ENCODE peak calls at places on chromosome 13, in four cellular contexts. E is stomach, U is endothelial cell of umbilical vein, K is ovary. A is an unnamed sample.
A peak's percentile ranks its signal among the peaks of the same experiment; 100 is the strongest.

GRCh38 chr13:63124863-63125262 is 1709.2 kb upstream of the PCDH20 start:
- DNase-seq in E (no peak), U (peak; percentile 29), K (no peak), A (peak; percentile 1)

GRCh38 chr13:87376081-87376480 is 295.1 kb upstream of the SLITRK5 start:
- DNase-seq in E (no peak), U (no peak), K (no peak), A (no peak)

GRCh38 chr13:86870388-86870966 is 800.7 kb upstream of the SLITRK5 start:
- DNase-seq in E (no peak), U (peak; percentile 4), K (no peak), A (peak; percentile 46)

GRCh38 chr13:55160911-55161310 is 1979.8 kb upstream of the PRR20A start:
- DNase-seq in E (no peak), U (no peak), K (no peak), A (no peak)

GRCh38 chr13:26977541-26977940 is 194.1 kb downstream of the USP12 start:
- DNase-seq in E (no peak), U (no peak), K (no peak), A (no peak)

GRCh38 chr13:111612918-111613317 is 292.5 kb downstream of the TEX29 start:
- DNase-seq in E (no peak), U (no peak), K (no peak), A (no peak)

GRCh38 chr13:94599877-94600276 is 1.8 kb upstream of the GPR180 start:
- DNase-seq in E (no peak), U (no peak), K (no peak), A (no peak)

GRCh38 chr13:107817652-107818287 is 397.6 kb downstream of the LIG4 start:
- DNase-seq in E (no peak), U (no peak), K (no peak), A (no peak)

GRCh38 chr13:47087841-47088240 is 191.0 kb upstream of the HTR2A start:
- DNase-seq in E (no peak), U (no peak), K (no peak), A (no peak)

GRCh38 chr13:36536546-36536945 is 104.3 kb downstream of the CCNA1 start:
- DNase-seq in E (no peak), U (no peak), K (no peak), A (no peak)

GRCh38 chr13:33547035-33547434 is 261.5 kb upstream of the STARD13 start:
- DNase-seq in E (no peak), U (no peak), K (no peak), A (no peak)

GRCh38 chr13:94925263-94925662 is 212.9 kb upstream of the SOX21 start:
- DNase-seq in E (no peak), U (no peak), K (no peak), A (no peak)

DNA sequence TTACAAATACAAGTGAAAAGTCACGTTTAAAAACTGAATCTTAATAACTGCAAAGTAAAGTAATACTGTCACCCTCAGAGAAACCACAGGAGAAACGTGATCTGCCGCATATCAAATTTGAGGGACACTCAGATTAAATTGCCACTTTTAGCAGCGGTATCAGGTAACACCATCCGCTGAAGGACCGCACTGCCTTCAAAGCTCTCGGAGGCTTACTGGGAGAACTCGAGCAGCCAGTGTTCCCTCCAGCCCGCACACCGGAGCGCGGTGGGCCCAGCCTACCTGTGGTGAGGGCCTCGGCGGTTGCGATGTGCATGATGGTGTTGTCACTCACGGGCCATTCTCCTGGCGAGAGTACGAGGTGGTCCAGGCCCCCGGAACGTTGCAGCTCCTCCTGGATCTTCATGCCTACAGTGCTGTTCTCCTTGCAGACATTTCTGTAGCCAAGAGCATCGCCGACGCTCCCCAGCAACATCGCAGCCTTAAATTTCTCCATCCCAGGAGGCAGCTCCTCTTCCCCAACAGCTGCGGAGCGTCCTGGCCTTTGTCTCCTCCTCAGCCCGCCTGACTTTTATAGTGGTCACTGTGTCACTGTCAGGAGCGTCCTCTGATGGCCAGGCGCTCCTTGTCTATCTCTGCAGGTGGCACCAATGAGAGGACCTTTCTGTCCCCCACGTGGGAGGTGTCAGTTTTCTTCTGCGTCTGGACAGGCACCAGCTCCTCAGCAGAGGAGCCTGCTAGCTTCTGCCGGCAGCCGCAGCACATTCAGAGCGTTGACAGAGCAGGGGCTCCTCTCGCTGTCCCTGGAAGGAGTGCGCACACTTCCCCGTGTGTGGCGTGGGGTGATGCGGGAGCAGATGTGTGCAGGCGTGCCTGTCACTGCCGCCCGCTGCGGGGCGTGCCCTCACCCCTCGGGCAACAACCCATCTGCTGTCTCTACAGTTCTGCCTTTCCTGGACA is at the start of gene ADPRHL1:
- DNase-seq in E (no peak), U (no peak), K (no peak), A (no peak)
- TF ChIP-seq POLR2A in E (no peak), U (no peak), K (no peak), A (no peak)

DNA sequence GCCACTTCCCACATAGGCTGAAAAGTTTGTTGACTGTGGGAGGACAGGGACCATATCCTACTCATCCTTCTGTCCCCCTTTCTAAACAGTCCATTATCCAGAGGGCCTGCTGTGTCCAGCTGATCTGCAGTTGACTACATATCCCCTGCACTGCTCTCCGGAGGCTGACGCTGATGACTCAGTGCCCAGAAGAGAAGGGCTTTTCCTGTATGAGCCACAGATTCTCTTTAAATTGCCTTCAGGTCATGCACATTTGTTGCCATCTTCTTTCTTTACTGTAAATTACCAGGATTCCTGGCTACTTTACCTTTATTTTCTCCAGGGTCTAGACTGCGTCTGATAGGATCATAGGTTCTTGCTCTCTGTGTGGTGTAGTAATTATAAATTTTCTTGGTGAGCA is 125.2 kb downstream of the LACC1 start:
- DNase-seq in E (no peak), U (peak; percentile 67), K (no peak), A (no peak)
- TF ChIP-seq POLR2A in E (no peak), U (no peak), K (no peak), A (no peak)

GRCh38 chr13:30905932-30906383 is at the start of gene MEDAG:
- DNase-seq in E (no peak), U (peak; percentile 85), K (peak; percentile 70), A (no peak)
- TF ChIP-seq POLR2A in E (no peak), U (peak; percentile 67), K (no peak), A (no peak)

DNA sequence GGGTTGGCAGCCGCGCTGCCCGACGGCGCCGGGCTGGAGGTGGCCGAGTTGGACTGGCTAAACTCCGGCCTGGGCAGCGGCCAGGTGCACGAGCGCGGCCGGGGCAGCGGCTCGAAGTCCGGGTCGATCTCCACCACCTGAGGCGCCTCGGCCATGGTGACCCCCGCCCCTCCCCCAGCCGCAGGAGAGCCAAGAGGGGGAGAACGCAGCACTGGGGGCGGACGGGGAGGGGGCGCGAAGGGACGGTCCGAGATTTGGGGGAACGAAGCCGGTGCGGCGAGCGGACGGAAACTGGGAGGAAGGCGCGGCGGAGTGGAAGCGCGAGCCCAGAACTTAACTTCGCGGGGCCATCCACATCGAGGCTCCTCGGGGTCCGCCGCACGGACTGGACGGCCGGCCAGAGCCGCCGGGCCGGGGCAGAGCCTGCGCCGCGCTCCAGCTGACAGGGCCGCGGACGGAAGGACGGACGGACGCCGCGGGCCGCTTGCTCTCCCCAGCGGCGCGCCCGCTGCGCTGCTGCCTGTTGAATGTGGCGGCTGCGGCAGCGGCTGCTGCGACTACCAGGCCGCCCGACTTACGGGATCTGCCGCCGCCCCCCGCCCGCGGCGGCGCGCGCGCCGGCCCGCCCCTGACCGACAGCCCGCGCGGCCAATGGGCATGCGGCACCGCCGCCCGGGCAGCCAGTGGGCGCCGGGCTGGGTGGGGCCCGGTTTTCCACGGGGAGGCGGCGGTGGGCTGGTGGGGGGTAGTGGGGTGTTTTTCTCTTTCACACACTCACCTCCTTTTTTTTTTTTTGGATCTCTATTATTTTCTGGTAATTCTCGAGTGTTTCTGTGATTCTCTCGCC is at the start of gene FOXO1:
- DNase-seq in E (peak; percentile 91), U (peak; percentile 79), K (peak; percentile 91), A (peak; percentile 92)
- TF ChIP-seq POLR2A in E (no peak), U (peak; percentile 97), K (peak; percentile 92), A (peak; percentile 45)

GRCh38 chr13:109785141-109785891 is 1.1 kb downstream of the IRS2 start:
- DNase-seq in E (peak; percentile 61), U (peak; percentile 44), K (peak; percentile 47), A (peak; percentile 74)
- TF ChIP-seq POLR2A in E (no peak), U (no peak), K (no peak), A (no peak)

GRCh38 chr13:40208517-40208916 is 457.9 kb downstream of the FOXO1 start:
- DNase-seq in E (no peak), U (no peak), K (no peak), A (no peak)

GRCh38 chr13:40207110-40207478 is 459.3 kb downstream of the FOXO1 start:
- DNase-seq in E (no peak), U (no peak), K (no peak), A (no peak)

GRCh38 chr13:40204246-40204645 is 462.2 kb downstream of the FOXO1 start:
- DNase-seq in E (no peak), U (no peak), K (no peak), A (no peak)

GRCh38 chr13:40205771-40206240 is 460.6 kb downstream of the FOXO1 start:
- DNase-seq in E (no peak), U (peak; percentile 28), K (no peak), A (no peak)

DNA sequence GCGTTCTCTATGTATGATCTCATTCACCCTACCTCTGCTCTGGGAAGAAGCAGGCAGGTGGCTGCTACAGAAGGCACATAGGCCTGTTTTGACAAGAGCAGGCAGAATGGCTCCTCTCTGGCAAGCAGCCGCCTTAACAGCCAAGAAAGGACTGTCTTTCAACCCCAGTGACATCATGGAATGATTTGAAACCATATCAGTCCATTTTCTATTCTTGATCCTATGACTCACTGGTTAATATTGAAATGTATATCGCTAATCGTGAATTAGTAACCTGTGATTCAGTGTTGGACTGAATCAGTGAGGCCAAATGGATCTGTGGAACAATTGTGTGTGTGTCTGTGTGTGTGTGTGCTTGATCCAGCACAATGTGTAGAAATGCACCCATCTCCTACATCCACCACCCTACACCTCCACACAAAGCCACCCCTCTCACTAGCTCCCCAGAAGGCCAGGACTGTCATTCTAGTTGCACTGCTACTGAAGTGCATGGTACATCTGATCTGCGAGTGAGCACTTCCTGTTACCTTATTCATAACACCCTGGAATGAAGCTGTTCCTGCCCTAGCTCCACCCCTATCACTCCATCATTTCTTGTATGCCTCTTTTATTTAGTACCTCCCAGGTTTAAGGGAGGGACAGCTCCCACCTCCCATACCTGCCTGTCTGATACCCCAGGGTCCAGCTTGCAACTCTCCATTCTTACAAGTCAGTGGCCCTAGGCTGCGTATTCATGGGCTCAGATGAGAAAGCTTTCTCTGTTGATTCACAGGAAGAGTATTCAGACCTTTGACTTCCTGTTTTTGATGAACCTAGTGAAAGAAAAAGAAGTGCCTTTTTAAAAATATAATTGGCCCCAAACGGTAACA is 460.0 kb downstream of the FOXO1 start:
- DNase-seq in E (peak; percentile 46), U (peak; percentile 88), K (no peak), A (no peak)
- TF ChIP-seq POLR2A in E (no peak), U (no peak), K (no peak), A (no peak)

GRCh38 chr13:27980280-27980998 is 8.1 kb downstream of the URAD start:
- DNase-seq in E (no peak), U (no peak), K (no peak), A (no peak)
- TF ChIP-seq POLR2A in E (no peak), U (no peak), K (no peak), A (no peak)